ENCODE peak calls at places on chromosomes 2 and 18, in eight cellular contexts. F is H54, Z is esophagus squamous epithelium, H is cerebellum, L is Kasumi-1, X is BE2C, S is NCI-H1694 treated with DMSO at 0.1 percent for 48 hours, E is ELR. M is an unnamed sample.

GRCh38 chr2:126752876-126753275 is 96.9 kb downstream of the GYPC start:
- DNase-seq in F (no peak), Z (no peak), H (no peak), L (no peak), X (no peak), S (no peak), E (no peak), M (no peak)

GRCh38 chr2:234483568-234484251 is 13.2 kb downstream of the ARL4C start:
- DNase-seq in F (no peak), Z (no peak), H (no peak), L (no peak), X (no peak), S (no peak), E (peak), M (no peak)

GRCh38 chr2:239473211-239473805 is 72.5 kb upstream of the HDAC4 start:
- DNase-seq in F (no peak), Z (no peak), H (no peak), L (no peak), X (no peak), S (no peak), E (no peak), M (no peak)

GRCh38 chr2:219350938-219351280 is 18.4 kb upstream of the RESP18 start:
- DNase-seq in F (no peak), Z (no peak), H (no peak), L (no peak), X (no peak), S (no peak), E (no peak), M (no peak)

GRCh38 chr2:232418466-232419244 is 12.0 kb downstream of the ALPG start:
- DNase-seq in F (no peak), Z (no peak), H (no peak), L (peak), X (no peak), S (peak), E (peak), M (no peak)

GRCh38 chr2:50863856-50864255 is 168.1 kb downstream of the NRXN1 start:
- DNase-seq in F (no peak), Z (no peak), H (no peak), L (no peak), X (no peak), S (no peak), E (no peak), M (no peak)

GRCh38 chr2:101985101-101985792 is 6.5 kb upstream of the IL1R2 start:
- DNase-seq in F (no peak), Z (no peak), H (no peak), L (no peak), X (no peak), S (no peak), E (no peak), M (no peak)

GRCh38 chr2:28544915-28545589 is 49.2 kb downstream of the PLB1 start:
- DNase-seq in F (no peak), Z (no peak), H (no peak), L (no peak), X (no peak), S (no peak), E (peak), M (no peak)

GRCh38 chr2:99425022-99425421 is 64.8 kb downstream of the REV1 start:
- DNase-seq in F (no peak), Z (no peak), H (peak), L (no peak), X (no peak), S (no peak), E (peak), M (no peak)

GRCh38 chr2:69776886-69777777 is 35.2 kb downstream of the ANXA4 start:
- DNase-seq in F (no peak), Z (no peak), H (no peak), L (no peak), X (no peak), S (no peak), E (no peak), M (no peak)

GRCh38 chr2:11567631-11568031 is 33.8 kb downstream of the GREB1 start:
- DNase-seq in F (no peak), Z (no peak), H (no peak), L (no peak), X (no peak), S (no peak), E (no peak), M (no peak)

GRCh38 chr2:120253021-120253882 is 600 bp downstream of the RALB start:
- DNase-seq in F (peak), Z (peak), H (peak), L (peak), X (peak), S (no peak), E (peak), M (peak)

GRCh38 chr18:54089749-54090459 is 134.6 kb downstream of the MBD2 start:
- DNase-seq in F (no peak), Z (no peak), H (no peak), L (no peak), X (no peak), S (no peak), E (no peak), M (no peak)

GRCh38 chr18:34773961-34774754 is 64.1 kb downstream of the DTNA start:
- DNase-seq in F (no peak), Z (no peak), H (peak), L (peak), X (peak), S (no peak), E (no peak), M (no peak)

GRCh38 chr2:215793747-215794595 is 219.4 kb downstream of the MREG start:
- DNase-seq in F (peak), Z (no peak), H (no peak), L (peak), X (no peak), S (no peak), E (peak), M (no peak)

GRCh38 chr2:210099940-210100339 is 71.3 kb downstream of the KANSL1L start:
- DNase-seq in F (no peak), Z (no peak), H (no peak), L (no peak), X (no peak), S (no peak), E (no peak), M (no peak)

GRCh38 chr2:99488999-99489757 is 639 bp downstream of the REV1 start:
- DNase-seq in F (peak), Z (no peak), H (peak), L (peak), X (peak), S (no peak), E (peak), M (peak)

GRCh38 chr2:11941201-11942041 is 195.0 kb downstream of the LPIN1 start:
- DNase-seq in F (no peak), Z (no peak), H (no peak), L (no peak), X (no peak), S (no peak), E (no peak), M (no peak)

M was measured in SW 1271.